ENCODE peak calls at places on chromosomes 6 and 20, in four cellular contexts. E is cardiac muscle cell, A is GM23338, I is NAMALWA. W is an unnamed sample.

GRCh38 chr6:89562114-89562815 is 76.3 kb downstream of the LYRM2 start:
- DNase-seq in E (no peak), A (peak), I (no peak), W (no peak)

GRCh38 chr20:50172347-50173013 is 18.1 kb upstream of the CEBPB start:
- DNase-seq in E (peak), A (peak), I (no peak), W (no peak)

GRCh38 chr6:166351715-166352285 is 9.5 kb upstream of the SFT2D1 start:
- DNase-seq in E (no peak), I (peak), A (peak), W (no peak)

GRCh38 chr6:121485359-121485809 is 49.9 kb downstream of the GJA1 start:
- DNase-seq in I (no peak), A (peak), E (no peak), W (peak)

GRCh38 chr20:8155229-8155628 is 23.2 kb downstream of the PLCB1 start:
- DNase-seq in E (no peak), A (no peak), I (no peak), W (no peak)

GRCh38 chr6:36570264-36570663 is 23.0 kb upstream of the STK38 start:
- DNase-seq in E (no peak), I (no peak), A (no peak), W (no peak)

GRCh38 chr20:45347936-45348809 is at the start of gene SDC4:
- DNase-seq in I (no peak), A (peak), E (peak), W (no peak)

GRCh38 chr20:9071976-9072726 is 3.3 kb downstream of the PLCB4 start:
- DNase-seq in E (no peak), A (no peak), I (no peak), W (no peak)

GRCh38 chr6:135114355-135115145 is 59.9 kb upstream of the HBS1L start:
- DNase-seq in I (peak), E (no peak), A (no peak), W (no peak)

GRCh38 chr6:72216222-72217106 is 330.1 kb downstream of the RIMS1 start:
- DNase-seq in E (no peak), I (no peak), A (no peak), W (no peak)

GRCh38 chr6:89952696-89953095 is 58.4 kb downstream of the GJA10 start:
- DNase-seq in E (no peak), I (no peak), A (no peak), W (no peak)

GRCh38 chr6:30895343-30895742 is 11.0 kb downstream of the DDR1 start:
- DNase-seq in A (no peak), I (no peak), E (no peak), W (no peak)

GRCh38 chr6:170043150-170043819 is 247.6 kb downstream of the DLL1 start:
- DNase-seq in E (peak), A (no peak), I (no peak), W (no peak)

GRCh38 chr6:52746213-52746612 is 17.1 kb downstream of the GSTA2 start:
- DNase-seq in A (no peak), I (no peak), E (no peak), W (no peak)

GRCh38 chr6:148934534-148934933 is 187.7 kb downstream of the UST start:
- DNase-seq in I (no peak), E (peak), A (no peak), W (no peak)

GRCh38 chr6:55694148-55694547 is 115.2 kb upstream of the HMGCLL1 start:
- DNase-seq in E (peak), A (peak), I (no peak), W (no peak)

GRCh38 chr6:5351552-5351951 is 90.2 kb downstream of the FARS2 start:
- DNase-seq in E (no peak), A (no peak), I (no peak), W (no peak)

GRCh38 chr6:115514656-115515055 is 546.0 kb downstream of the FRK start:
- DNase-seq in E (no peak), I (no peak), A (no peak), W (no peak)

GRCh38 chr6:14671261-14671681 is 553.7 kb downstream of the CD83 start:
- DNase-seq in I (no peak), A (no peak), E (no peak), W (no peak)

GRCh38 chr20:43529457-43530153 is 22.1 kb downstream of the L3MBTL1 start:
- DNase-seq in E (no peak), I (no peak), A (no peak), W (no peak)

GRCh38 chr6:16570946-16571345 is 190.3 kb downstream of the ATXN1 start:
- DNase-seq in I (no peak), E (no peak), A (no peak), W (no peak)

GRCh38 chr6:162580619-162581018 is 146.9 kb downstream of the PRKN start:
- DNase-seq in E (no peak), A (no peak), I (no peak), W (no peak)

GRCh38 chr20:17856024-17856564 is 112.5 kb downstream of the SNX5 start:
- DNase-seq in A (no peak), E (no peak), I (peak), W (no peak)

GRCh38 chr20:61899971-61900370 is 165.7 kb downstream of the TAF4 start:
- DNase-seq in I (no peak), A (no peak), E (no peak), W (no peak)

GRCh38 chr6:45566882-45567281 is 189.1 kb upstream of the SUPT3H start:
- DNase-seq in I (no peak), E (peak), A (peak), W (peak)

GRCh38 chr6:117932676-117933075 is 25.6 kb downstream of the SLC35F1 start:
- DNase-seq in A (no peak), E (no peak), I (no peak), W (no peak)

GRCh38 chr20:36248836-36249235 is 12.6 kb downstream of the AAR2 start:
- DNase-seq in I (no peak), E (no peak), A (no peak), W (no peak)

GRCh38 chr20:21781446-21782075 is 76.1 kb downstream of the PAX1 start:
- DNase-seq in E (no peak), A (peak), I (no peak), W (no peak)